ENCODE peak calls at places on chromosomes 6 and 20, in four cellular contexts. X, B, F and T are unnamed samples.
A peak's percentile ranks its signal among the peaks of the same experiment; 100 is the strongest.

GRCh38 chr6:72657798-72658197 is 35.9 kb downstream of the KCNQ5 start:
- DNase-seq in X (no peak), B (no peak), F (no peak), T (no peak)

GRCh38 chr20:56371977-56372376 is 13.2 kb downstream of the FAM210B start:
- DNase-seq in X (no peak), B (no peak), F (no peak), T (no peak)

GRCh38 chr20:46698788-46699187 is 9.5 kb upstream of the TP53RK start:
- DNase-seq in X (no peak), B (no peak), F (peak; percentile 56), T (no peak)

GRCh38 chr6:55208469-55208868 is 34.2 kb downstream of the HCRTR2 start:
- DNase-seq in X (no peak), B (no peak), F (no peak), T (no peak)

GRCh38 chr6:113994934-113995342 is 24.0 kb upstream of the HDAC2 start:
- DNase-seq in X (no peak), B (no peak), F (peak; percentile 87), T (peak; percentile 43)

GRCh38 chr6:38638941-38639497 is 710 bp downstream of the BTBD9 start:
- DNase-seq in X (no peak), B (no peak), F (peak; percentile 37), T (no peak)

GRCh38 chr6:167799033-167799933 is 27.4 kb upstream of the AFDN start:
- DNase-seq in X (no peak), B (no peak), F (no peak), T (no peak)

GRCh38 chr20:9269280-9269971 is 200.5 kb downstream of the PLCB4 start:
- DNase-seq in X (no peak), B (no peak), F (no peak), T (no peak)

GRCh38 chr6:14606353-14606752 is 488.8 kb downstream of the CD83 start:
- DNase-seq in X (no peak), B (no peak), F (no peak), T (no peak)

GRCh38 chr20:17629025-17629424 is 53.0 kb downstream of the RRBP1 start:
- DNase-seq in X (no peak), B (no peak), F (no peak), T (no peak)

GRCh38 chr6:33445020-33445676 is 9.2 kb upstream of the ZBTB9 start:
- DNase-seq in X (no peak), B (no peak), F (no peak), T (no peak)

GRCh38 chr20:32784369-32785080 is 22.3 kb downstream of the DNMT3B start:
- DNase-seq in X (no peak), B (no peak), F (no peak), T (no peak)

GRCh38 chr20:15406072-15406471 is 1068.7 kb upstream of the FLRT3 start:
- DNase-seq in X (no peak), B (no peak), F (no peak), T (no peak)

GRCh38 chr6:2866183-2866846 is 24.7 kb upstream of the SERPINB1 start:
- DNase-seq in X (peak; percentile 76), B (no peak), F (no peak), T (no peak)

GRCh38 chr6:2492686-2493523 is 247.5 kb upstream of the GMDS start:
- DNase-seq in X (no peak), B (no peak), F (no peak), T (no peak)

GRCh38 chr6:64330694-64331309 is 695.2 kb downstream of the PHF3 start:
- DNase-seq in X (peak; percentile 11), B (peak; percentile 21), F (peak; percentile 55), T (peak; percentile 27)

GRCh38 chr6:10383312-10384063 is 31.4 kb downstream of the TFAP2A start:
- DNase-seq in X (no peak), B (no peak), F (no peak), T (no peak)

DNA sequence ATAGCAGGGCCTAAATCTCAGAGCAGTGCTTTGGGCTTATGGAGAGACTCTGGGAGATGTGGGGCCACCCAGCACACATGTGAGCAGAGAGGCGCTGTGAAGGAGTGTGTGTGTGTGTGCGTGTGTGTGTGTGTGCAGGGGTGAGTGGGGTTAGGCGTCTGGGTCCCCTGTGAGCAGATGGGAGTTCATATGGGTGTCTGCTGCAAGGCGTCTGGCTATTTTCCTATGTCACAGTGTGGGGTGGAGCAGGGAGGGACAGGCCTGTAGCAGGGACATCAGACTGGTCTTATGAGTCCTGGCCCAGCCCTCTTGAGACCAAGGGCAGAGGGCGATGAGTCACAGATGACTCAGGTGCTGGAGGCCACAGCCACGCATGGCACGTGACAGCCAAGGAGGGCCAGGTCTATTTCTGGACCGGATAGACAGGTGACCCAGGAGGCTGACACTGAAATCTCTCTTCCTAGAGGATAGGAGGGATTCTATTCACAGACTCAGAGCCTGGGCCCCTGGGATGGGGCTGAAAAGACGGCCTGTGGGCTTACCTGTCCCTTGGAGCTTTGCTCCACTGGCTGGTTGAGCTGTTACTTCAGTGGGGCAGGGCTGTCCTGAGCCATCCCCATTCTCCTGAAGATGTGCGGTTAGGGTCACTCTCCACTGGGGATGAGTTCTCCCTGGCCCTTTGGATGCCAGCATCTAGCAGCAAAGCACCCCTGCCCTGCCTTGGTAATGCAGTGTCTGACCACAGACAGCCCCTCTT is 28.9 kb downstream of the VEGFA start:
- DNase-seq in X (peak; percentile 34), B (no peak), F (peak; percentile 83), T (no peak)
- TF ChIP-seq SUZ12 in X (no peak), B (no peak), F (no peak), T (no peak)

GRCh38 chr20:20461526-20461925 is 93.6 kb downstream of the INSM1 start:
- DNase-seq in X (no peak), B (no peak), F (no peak), T (no peak)

GRCh38 chr20:20466341-20466879 is 98.5 kb downstream of the INSM1 start:
- DNase-seq in X (peak; percentile 92), B (no peak), F (no peak), T (no peak)

GRCh38 chr20:20465259-20465658 is 97.4 kb downstream of the INSM1 start:
- DNase-seq in X (no peak), B (no peak), F (no peak), T (no peak)

GRCh38 chr20:20462185-20462584 is 94.3 kb downstream of the INSM1 start:
- DNase-seq in X (no peak), B (no peak), F (no peak), T (no peak)

DNA sequence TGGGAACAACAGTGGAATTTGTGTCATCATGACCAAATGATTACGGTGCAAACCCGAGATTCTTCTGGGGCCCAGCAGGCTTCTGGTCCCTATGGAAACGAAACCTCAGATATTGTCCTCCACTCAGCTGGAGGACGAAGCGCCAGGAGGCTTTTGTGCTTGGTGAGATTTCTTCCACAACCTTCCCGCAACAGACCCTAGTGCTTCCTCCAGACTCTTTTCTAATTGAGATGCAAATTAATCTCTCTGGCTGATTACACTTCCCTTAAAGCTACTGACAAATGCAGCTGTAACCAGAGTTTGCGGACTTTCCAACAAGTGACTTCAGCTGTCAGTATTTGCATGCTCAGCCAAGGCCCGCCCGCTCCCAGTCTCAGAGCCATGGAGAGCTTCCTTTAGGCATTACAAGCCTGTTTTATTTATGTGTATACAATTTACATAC is 96.0 kb downstream of the INSM1 start:
- DNase-seq in X (peak; percentile 35), B (peak; percentile 56), F (no peak), T (peak; percentile 76)
- H3K4me3 ChIP-seq in X (no peak overlapping the region), B (peak overlapping the region; percentile 41), F (no peak overlapping the region), T (no peak overlapping the region)

GRCh38 chr6:156282087-156282486 is 495.1 kb upstream of the ARID1B start:
- DNase-seq in X (no peak), B (no peak), F (no peak), T (no peak)

GRCh38 chr6:156280131-156280530 is 497.0 kb upstream of the ARID1B start:
- DNase-seq in X (no peak), B (no peak), F (no peak), T (no peak)

GRCh38 chr6:156283091-156283490 is 494.1 kb upstream of the ARID1B start:
- DNase-seq in X (no peak), B (no peak), F (no peak), T (no peak)

GRCh38 chr6:156279306-156279969 is 497.7 kb upstream of the ARID1B start:
- DNase-seq in X (peak; percentile 28), B (no peak), F (no peak), T (no peak)
- TF ChIP-seq SUZ12 in X (no peak), B (no peak), F (no peak), T (no peak)

GRCh38 chr20:41308290-41308691 is 9.2 kb downstream of the ZHX3 start:
- DNase-seq in X (no peak), B (no peak), F (peak; percentile 69), T (no peak)
- H3K4me3 ChIP-seq in X (no peak overlapping the region), B (no peak overlapping the region), F (no peak overlapping the region), T (no peak overlapping the region)

DNA sequence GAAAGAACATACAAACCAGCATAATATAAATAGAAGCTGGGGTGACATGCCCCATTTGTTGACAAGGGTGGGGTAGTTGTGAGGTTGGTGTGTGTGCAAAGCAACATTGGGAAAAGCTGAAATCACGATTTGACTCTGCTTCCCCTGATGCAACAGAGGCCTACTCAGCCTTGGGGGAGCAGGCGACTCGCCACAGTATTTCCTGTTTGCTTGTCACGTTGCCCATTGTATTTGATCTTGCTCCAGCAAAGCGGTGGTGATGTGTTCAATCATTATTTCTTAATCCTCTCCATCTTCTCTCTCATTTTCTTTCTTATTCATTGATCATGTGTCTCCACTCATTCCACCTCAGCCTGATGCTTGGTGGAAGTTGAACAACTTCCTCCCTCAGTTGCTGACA is 165.8 kb upstream of the CITED2 start:
- DNase-seq in X (peak; percentile 32), B (no peak), F (no peak), T (no peak)
- TF ChIP-seq SUZ12 in X (no peak), B (no peak), F (no peak), T (no peak)

DNA sequence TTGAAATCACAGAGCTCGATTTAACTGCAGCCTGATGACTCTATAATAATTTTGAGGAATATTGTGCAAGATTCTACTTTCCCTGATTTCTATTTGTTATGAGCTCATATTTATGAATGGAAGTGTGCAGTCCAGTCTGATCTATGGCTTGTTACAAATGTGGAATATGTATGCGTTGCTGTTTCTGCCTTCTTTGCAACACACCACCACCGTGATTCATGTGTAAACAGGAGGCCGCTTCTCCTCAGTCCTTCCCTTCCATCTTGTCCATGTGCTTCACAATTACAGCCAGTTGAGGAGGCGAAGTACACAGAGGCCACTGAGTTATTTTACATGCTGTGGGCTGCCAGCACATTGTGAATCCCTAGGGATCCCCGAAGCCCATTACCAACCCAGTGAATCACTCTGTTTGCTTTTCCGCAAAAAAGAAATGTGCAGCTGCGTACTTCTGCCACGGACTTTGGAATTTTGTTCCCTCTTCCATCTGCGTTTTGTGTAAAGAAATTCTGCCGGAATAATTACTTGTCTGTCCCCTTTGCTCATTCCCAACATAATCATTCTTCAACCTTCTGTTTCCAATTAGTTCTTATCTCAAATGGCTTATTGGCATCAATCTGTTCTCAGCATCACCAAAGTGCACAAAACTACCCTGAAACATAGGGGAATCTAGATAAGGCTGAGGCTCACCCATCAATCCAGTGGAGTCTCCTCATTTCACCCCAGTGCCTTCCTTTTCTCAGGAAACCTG is 551.6 kb upstream of the CITED2 start:
- DNase-seq in X (no peak), B (no peak), F (peak; percentile 71), T (no peak)
- H3K4me3 ChIP-seq in X (no peak overlapping the region), B (no peak overlapping the region), F (no peak overlapping the region), T (no peak overlapping the region)